ENCODE peak calls at places on chromosomes 7 and 10, in four cellular contexts. R is left ventricle myocardium inferior, N is mesendoderm, H is tibial artery. P is an unnamed sample.

GRCh38 chr10:28722065-28722803 is 44.9 kb downstream of the BAMBI start:
- DNase-seq in R (peak; percentile 36), N (peak; percentile 71), H (peak; percentile 36), P (no peak)

GRCh38 chr7:116591202-116592040 is 66.6 kb downstream of the CAV1 start:
- DNase-seq in R (no peak), N (no peak), H (no peak), P (no peak)

GRCh38 chr10:60185426-60185825 is 204.2 kb downstream of the ANK3 start:
- DNase-seq in R (no peak), N (peak; percentile 35), H (no peak), P (no peak)

GRCh38 chr7:100190059-100190711 is 12.5 kb downstream of the STAG3 start:
- DNase-seq in R (no peak), N (peak; percentile 52), H (no peak), P (no peak)

GRCh38 chr7:157468221-157469111 is 131.7 kb downstream of the DNAJB6 start:
- DNase-seq in R (no peak), N (no peak), H (peak; percentile 12), P (peak; percentile 55)

GRCh38 chr10:13056461-13057077 is 43.4 kb upstream of the OPTN start:
- DNase-seq in R (no peak), N (peak; percentile 32), H (no peak), P (no peak)

GRCh38 chr10:70355234-70356021 is 27.0 kb downstream of the LRRC20 start:
- DNase-seq in R (no peak), N (no peak), H (no peak), P (no peak)

GRCh38 chr10:126373137-126373536 is 15.1 kb downstream of the ADAM12 start:
- DNase-seq in R (no peak), N (no peak), H (peak; percentile 51), P (no peak)

GRCh38 chr7:150341263-150342118 is at the start of gene RARRES2:
- DNase-seq in R (peak; percentile 56), N (peak; percentile 72), H (peak; percentile 44), P (peak; percentile 93)

GRCh38 chr10:19638173-19638872 is 177.9 kb upstream of the PLXDC2 start:
- DNase-seq in R (no peak), N (no peak), H (peak; percentile 29), P (no peak)

GRCh38 chr7:138890467-138890781 is 90.8 kb downstream of the KIAA1549 start:
- DNase-seq in R (no peak), N (no peak), H (no peak), P (no peak)

GRCh38 chr7:138891446-138891810 is 89.8 kb downstream of the KIAA1549 start:
- DNase-seq in R (no peak), N (no peak), H (no peak), P (no peak)

GRCh38 chr7:138889566-138889965 is 91.6 kb upstream of the ATP6V0A4 start:
- DNase-seq in R (no peak), N (no peak), H (no peak), P (no peak)

GRCh38 chr7:138890782-138891445 is 90.3 kb downstream of the KIAA1549 start:
- DNase-seq in R (peak; percentile 30), N (no peak), H (no peak), P (no peak)

GRCh38 chr7:138889982-138890381 is 91.2 kb downstream of the KIAA1549 start:
- DNase-seq in R (no peak), N (no peak), H (no peak), P (no peak)
- H3K27ac ChIP-seq in R (no peak overlapping the region), N (no peak overlapping the region), H (no peak overlapping the region), P (no peak overlapping the region)

DNA sequence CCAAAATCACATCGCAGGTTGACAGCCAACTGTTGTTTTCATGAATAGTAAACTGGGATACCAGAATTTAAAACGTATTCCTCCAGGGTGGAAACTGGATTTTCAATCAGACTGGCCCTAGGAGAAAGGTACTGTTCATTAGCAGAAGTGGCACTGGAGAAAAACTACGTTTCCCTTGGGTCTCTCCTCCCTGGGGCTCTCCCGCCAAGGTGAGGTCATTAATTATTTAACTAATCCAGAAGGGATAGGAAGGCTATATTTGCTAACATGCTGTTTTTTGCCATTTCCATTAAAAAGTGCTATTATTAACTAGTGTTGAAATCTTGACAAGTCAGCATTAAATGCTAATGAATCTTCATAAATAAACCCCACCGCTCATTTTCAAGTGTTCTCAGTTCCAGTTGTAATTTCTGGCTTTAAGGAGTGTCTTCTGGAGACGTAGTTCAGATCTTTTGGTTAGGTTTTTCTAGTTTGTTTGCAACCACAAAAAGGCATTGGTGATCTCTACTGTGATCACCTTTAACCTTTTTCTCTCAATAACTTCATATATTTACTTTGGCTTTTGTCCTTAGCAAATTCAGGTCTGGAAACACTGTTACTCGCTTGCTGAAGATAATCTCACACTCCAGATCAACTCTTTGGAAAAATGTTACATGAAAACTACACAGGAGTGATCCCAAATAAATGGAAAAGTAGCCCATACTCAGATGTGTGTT is 25.0 kb downstream of the RHEB start:
- DNase-seq in R (no peak), N (no peak), H (no peak), P (no peak)
- H3K4me1 ChIP-seq in R (peaks cover 80% of the 10 kb centered on the region), N (peaks cover 6% of the 10 kb centered on the region), H (peaks cover 50% of the 10 kb centered on the region), P (peaks cover 79% of the 10 kb centered on the region)

GRCh38 chr7:108413782-108414492 is 42.3 kb downstream of the NRCAM start:
- DNase-seq in R (no peak), N (peak; percentile 82), H (no peak), P (no peak)
- H3K27ac ChIP-seq in R (no peak overlapping the region), N (no peak overlapping the region), H (no peak overlapping the region), P (no peak overlapping the region)

GRCh38 chr10:30433286-30433778 is 652 bp upstream of the MAP3K8 start:
- DNase-seq in R (peak; percentile 83), N (peak; percentile 91), H (peak; percentile 88), P (peak; percentile 92)
- H3K4me1 ChIP-seq in R (peaks cover 76% of the 10 kb centered on the region), N (peaks cover 3% of the 10 kb centered on the region), H (peaks cover 20% of the 10 kb centered on the region), P (peaks cover 39% of the 10 kb centered on the region)

DNA sequence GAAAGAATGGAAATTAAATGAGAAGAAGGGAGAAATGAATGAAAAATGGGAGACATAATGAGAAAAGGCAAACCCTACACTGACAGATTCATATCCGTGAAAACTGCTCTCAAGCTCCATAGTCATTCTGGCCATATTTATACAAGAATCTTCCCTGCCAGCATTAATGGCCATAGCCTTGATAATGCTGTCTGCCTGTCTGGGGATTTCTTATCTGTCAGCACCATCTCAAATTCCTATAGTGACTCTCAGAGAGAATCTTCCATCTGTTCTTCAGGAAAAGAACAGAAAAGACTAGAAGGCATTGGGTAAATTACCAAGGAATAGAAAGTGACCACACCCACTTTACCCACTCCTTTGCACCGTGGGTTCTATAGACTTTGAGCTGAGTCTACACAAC is 295.9 kb downstream of the PLXNA4 start:
- DNase-seq in R (no peak), N (peak; percentile 26), H (no peak), P (no peak)
- H3K27ac ChIP-seq in R (no peak overlapping the region), N (no peak overlapping the region), H (no peak overlapping the region), P (no peak overlapping the region)

DNA sequence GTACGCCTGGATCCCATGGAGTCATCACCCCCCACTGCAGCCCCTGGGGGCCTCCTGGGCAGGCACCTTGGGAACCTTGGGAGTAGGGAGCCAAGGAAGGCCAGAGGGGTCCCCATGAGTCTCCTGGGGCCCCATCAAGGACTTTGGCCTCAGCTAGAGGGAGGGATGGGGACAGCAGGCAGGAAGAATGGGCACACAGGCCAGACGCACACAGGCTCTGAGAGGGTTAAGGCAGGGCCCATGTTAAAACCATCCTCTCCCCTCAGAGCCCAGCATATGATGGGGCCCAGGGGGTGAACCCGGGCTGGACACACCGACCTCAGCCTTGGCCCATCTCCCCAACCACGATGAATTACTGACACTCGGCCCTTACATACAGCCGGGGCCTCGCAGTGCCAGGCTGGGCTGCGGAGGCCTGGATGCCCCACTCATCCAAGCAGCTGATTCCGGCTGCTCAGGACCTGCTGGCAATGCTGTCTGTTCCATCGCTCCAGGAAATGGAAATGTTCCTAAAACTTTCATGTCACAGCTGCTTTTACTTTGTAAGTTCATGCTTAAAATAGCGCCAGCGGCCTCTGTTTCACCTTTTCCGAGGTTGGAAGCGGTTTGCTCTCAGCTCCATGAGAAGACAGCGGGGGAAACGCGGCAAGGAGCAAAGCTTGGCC is 17.3 kb upstream of the INPP5A start:
- DNase-seq in R (peak; percentile 36), N (no peak), H (peak; percentile 51), P (peak; percentile 90)
- H3K4me1 ChIP-seq in R (peaks cover 60% of the 10 kb centered on the region), N (peaks cover 8% of the 10 kb centered on the region), H (peaks cover 62% of the 10 kb centered on the region), P (peaks cover 62% of the 10 kb centered on the region)

DNA sequence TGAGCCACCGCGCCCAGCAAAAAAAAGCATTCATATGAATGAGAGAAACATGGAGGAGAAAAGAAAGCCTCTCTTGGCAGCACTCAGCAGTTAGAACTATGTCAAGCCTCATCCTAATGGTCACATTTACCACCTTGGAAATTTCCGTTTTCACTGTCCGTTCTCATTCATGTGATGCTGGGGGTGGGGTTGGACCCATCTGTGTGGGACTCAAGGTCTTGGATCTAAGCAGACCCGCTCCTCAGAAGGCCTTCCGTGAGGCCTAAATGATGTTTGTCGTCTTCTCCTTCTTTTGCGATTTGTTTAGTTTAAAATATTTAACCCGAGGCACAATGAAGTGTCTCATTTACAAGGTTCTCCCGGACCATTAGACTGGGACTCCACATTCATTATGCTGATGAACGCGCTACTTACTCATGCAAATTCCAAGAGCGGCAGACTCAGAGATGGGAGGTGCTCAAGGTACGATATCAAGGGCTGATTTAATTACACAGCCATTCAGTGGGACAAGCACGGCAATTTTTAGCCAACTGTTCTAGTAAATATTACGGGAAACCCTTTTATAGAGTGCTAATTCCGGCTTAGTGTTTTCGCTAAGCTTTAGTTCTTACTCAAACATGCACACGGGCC is 109.1 kb upstream of the EFCAB10 start:
- DNase-seq in R (no peak), N (peak; percentile 54), H (no peak), P (peak; percentile 26)
- H3K27ac ChIP-seq in R (peak overlapping the region; percentile 85), N (peak overlapping the region; percentile 29), H (no peak overlapping the region), P (peak overlapping the region; percentile 73)

GRCh38 chr10:71717056-71717755 is 2.4 kb downstream of the C10orf105 start:
- DNase-seq in R (no peak), N (no peak), H (no peak), P (no peak)

GRCh38 chr10:71718165-71718678 is 1.4 kb downstream of the C10orf105 start:
- DNase-seq in R (no peak), N (no peak), H (no peak), P (no peak)

GRCh38 chr10:71716406-71716805 is 3.2 kb downstream of the C10orf105 start:
- DNase-seq in R (no peak), N (no peak), H (no peak), P (no peak)

GRCh38 chr10:71719042-71719441 is 536 bp downstream of the C10orf105 start:
- DNase-seq in R (peak; percentile 62), N (no peak), H (peak; percentile 85), P (no peak)

GRCh38 chr10:71717756-71718065 is 1.9 kb downstream of the C10orf105 start:
- DNase-seq in R (no peak), N (no peak), H (no peak), P (no peak)
- H3K4me1 ChIP-seq in R (peaks cover 72% of the 10 kb centered on the region), N (peaks cover 5% of the 10 kb centered on the region), H (peaks cover 60% of the 10 kb centered on the region), P (peaks cover 49% of the 10 kb centered on the region)

GRCh38 chr10:93758510-93758885 is 762 bp downstream of the LGI1 start:
- DNase-seq in R (no peak), N (no peak), H (no peak), P (no peak)

GRCh38 chr10:93757766-93758509 is at the start of gene LGI1:
- DNase-seq in R (no peak), N (peak; percentile 50), H (no peak), P (no peak)

GRCh38 chr10:93758911-93759410 is 1.2 kb downstream of the LGI1 start:
- DNase-seq in R (no peak), N (no peak), H (no peak), P (no peak)

GRCh38 chr10:93762979-93763391 is 5.2 kb downstream of the LGI1 start:
- DNase-seq in R (no peak), N (no peak), H (no peak), P (no peak)

DNA sequence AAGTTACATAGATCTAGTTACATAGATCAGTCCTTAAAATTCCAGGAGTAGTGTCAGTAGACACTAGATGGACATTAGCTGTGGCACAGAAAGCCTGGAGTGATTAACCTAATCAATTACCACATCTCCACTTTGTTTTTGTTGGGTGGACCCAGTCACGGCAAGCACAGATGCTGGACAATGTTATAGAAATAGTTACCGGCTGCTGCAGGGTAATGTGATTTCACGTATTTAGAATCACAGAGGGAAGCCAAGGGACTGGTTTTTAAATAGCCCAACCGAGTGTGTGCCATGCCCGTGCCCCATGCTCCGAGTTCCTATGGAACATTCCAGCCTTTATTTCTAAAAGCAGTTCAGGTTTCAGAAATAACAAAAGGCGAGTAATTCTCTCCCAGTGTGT is 2.8 kb downstream of the LGI1 start:
- DNase-seq in R (no peak), N (no peak), H (no peak), P (no peak)
- H3K27ac ChIP-seq in R (no peak overlapping the region), N (no peak overlapping the region), H (peak overlapping the region; percentile 20), P (no peak overlapping the region)

P was measured in sigmoid colon.